ENCODE peak calls at places on chromosome 11, in ten cellular contexts. T is cardiac muscle cell, A is GM20000, Z is nephron progenitor cell, H is mucosa of descending colon, N is left ventricle myocardium inferior, L is neural crest cell, W is gastrocnemius medialis, Y is OCI-LY7, J is A549. F is an unnamed sample.

GRCh38 chr11:103326070-103326794 is 217.0 kb downstream of the DYNC2H1 start:
- DNase-seq in T (peak; percentile 62), A (peak; percentile 48), Z (peak; percentile 44), H (no peak), N (no peak), L (peak; percentile 50), W (no peak), Y (peak; percentile 51), J (peak; percentile 63), F (peak; percentile 74)

GRCh38 chr11:131372243-131372930 is 2.0 kb downstream of the NTM start:
- DNase-seq in T (no peak), A (no peak), Z (no peak), H (no peak), N (no peak), L (no peak), W (no peak), Y (no peak), J (no peak), F (no peak)

GRCh38 chr11:118996926-118997626 is 862 bp upstream of the CENATAC start:
- DNase-seq in T (no peak), A (peak; percentile 76), Z (no peak), H (no peak), N (no peak), L (no peak), W (no peak), Y (peak; percentile 69), J (peak; percentile 40), F (peak; percentile 78)

GRCh38 chr11:86596861-86597632 is 75.4 kb downstream of the ME3 start:
- DNase-seq in T (no peak), A (no peak), Z (no peak), H (no peak), N (no peak), L (no peak), W (no peak), Y (no peak), J (no peak), F (no peak)

GRCh38 chr11:61011239-61011870 is 39.9 kb downstream of the CD6 start:
- DNase-seq in T (peak; percentile 24), A (no peak), Z (no peak), H (no peak), N (no peak), L (no peak), W (no peak), Y (no peak), J (no peak), F (no peak)

GRCh38 chr11:27541790-27542189 is 35.2 kb upstream of the LIN7C start:
- DNase-seq in T (no peak), A (no peak), Z (no peak), H (no peak), N (no peak), L (no peak), W (no peak), Y (no peak), J (no peak), F (no peak)

GRCh38 chr11:85088286-85088685 is 538.9 kb downstream of the DLG2 start:
- DNase-seq in T (no peak), A (no peak), Z (no peak), H (no peak), N (no peak), L (no peak), W (no peak), Y (no peak), J (no peak), F (no peak)

GRCh38 chr11:115164774-115165173 is 339.4 kb downstream of the CADM1 start:
- DNase-seq in T (no peak), A (no peak), Z (no peak), H (no peak), N (no peak), L (no peak), W (no peak), Y (no peak), J (no peak), F (no peak)

GRCh38 chr11:64850979-64851567 is 6.6 kb upstream of the CDC42BPG start:
- DNase-seq in T (no peak), A (peak; percentile 91), Z (no peak), H (peak; percentile 59), N (no peak), L (no peak), W (no peak), Y (peak; percentile 94), J (no peak), F (peak; percentile 96)

GRCh38 chr11:125082611-125083311 is 19.7 kb downstream of the SLC37A2 start:
- DNase-seq in T (peak; percentile 10), A (no peak), Z (no peak), H (no peak), N (no peak), L (no peak), W (no peak), Y (no peak), J (no peak), F (no peak)

GRCh38 chr11:614091-614582 is 1.6 kb downstream of the IRF7 start:
- DNase-seq in T (no peak), A (no peak), Z (no peak), H (no peak), N (no peak), L (no peak), W (no peak), Y (no peak), J (no peak), F (no peak)

GRCh38 chr11:613369-613968 is 2.3 kb downstream of the IRF7 start:
- DNase-seq in T (peak; percentile 80), A (peak; percentile 86), Z (peak; percentile 76), H (peak; percentile 87), N (peak; percentile 70), L (peak; percentile 57), W (no peak), Y (peak; percentile 64), J (peak; percentile 49), F (peak; percentile 69)

GRCh38 chr11:611001-611996 is 4.5 kb downstream of the IRF7 start:
- DNase-seq in T (no peak), A (no peak), Z (no peak), H (peak; percentile 38), N (no peak), L (no peak), W (no peak), Y (no peak), J (no peak), F (no peak)

GRCh38 chr11:612961-613300 is 2.8 kb downstream of the IRF7 start:
- DNase-seq in T (no peak), A (no peak), Z (no peak), H (peak; percentile 53), N (no peak), L (no peak), W (no peak), Y (no peak), J (no peak), F (no peak)

GRCh38 chr11:612201-612960 is 3.4 kb downstream of the IRF7 start:
- DNase-seq in T (no peak), A (no peak), Z (no peak), H (peak; percentile 82), N (no peak), L (no peak), W (peak; percentile 79), Y (peak; percentile 24), J (peak; percentile 57), F (peak; percentile 64)
- TF ChIP-seq CTCF in T (peak; percentile 13), A (peak; percentile 12), Z (no peak), H (no peak), N (no peak), L (peak; percentile 38), W (peak; percentile 60), Y (peak; percentile 41), J (no peak), F (peak; percentile 11)

GRCh38 chr11:78586452-78587046 is 11.9 kb upstream of the NARS2 start:
- DNase-seq in T (no peak), A (peak; percentile 34), Z (no peak), H (no peak), N (no peak), L (no peak), W (no peak), Y (peak; percentile 49), J (peak; percentile 45), F (peak; percentile 48)
- TF ChIP-seq CTCF in T (peak; percentile 44), A (peak; percentile 27), Z (peak; percentile 52), H (peak; percentile 35), N (peak; percentile 44), L (peak; percentile 72), W (no peak), Y (peak; percentile 84), J (peak; percentile 44), F (peak; percentile 39)

DNA sequence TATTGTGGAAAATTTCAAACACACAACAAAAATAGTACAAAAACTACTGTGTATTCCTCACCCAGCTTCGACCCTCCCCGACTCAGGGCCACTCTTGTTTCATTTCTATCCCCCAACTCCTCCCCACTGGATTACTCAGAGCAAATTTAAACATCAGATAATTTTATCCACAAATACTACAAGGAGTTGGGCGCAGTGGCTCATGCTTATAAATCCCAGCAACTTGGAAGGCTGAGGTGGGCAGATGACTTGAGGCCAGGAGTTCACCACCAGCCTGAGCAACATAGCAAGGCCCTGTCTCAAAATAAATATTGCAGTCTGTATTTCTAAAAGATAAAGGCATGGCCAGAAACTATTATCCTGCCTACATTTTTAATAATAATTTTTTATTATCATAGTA is 39.9 kb downstream of the LRRC32 start:
- DNase-seq in T (no peak), A (no peak), Z (no peak), H (no peak), N (no peak), L (no peak), W (no peak), Y (no peak), J (no peak), F (no peak)
- TF ChIP-seq CTCF in T (no peak), A (no peak), Z (no peak), H (no peak), N (no peak), L (no peak), W (no peak), Y (no peak), J (no peak), F (no peak)

GRCh38 chr11:87924125-87924524 is 251.1 kb downstream of the RAB38 start:
- DNase-seq in T (no peak), A (no peak), Z (no peak), H (no peak), N (no peak), L (no peak), W (no peak), Y (no peak), J (no peak), F (no peak)
- TF ChIP-seq CTCF in T (no peak), A (no peak), Z (no peak), H (no peak), N (no peak), L (no peak), W (no peak), Y (no peak), J (no peak), F (no peak)

F was measured in GM12865.